ENCODE peak calls at places on chromosomes 13 and 19, in five cellular contexts. D, A, O, F and K are unnamed samples. For H3K36me3, the result is how much of the 10 kb centered on the place peaks cover.

GRCh38 chr19:6532244-6532999 is 1.6 kb downstream of the TNFSF9 start:
- DNase-seq in D (no peak), A (no peak), O (no peak), F (no peak), K (no peak)

GRCh38 chr13:28574617-28575142 is 79.8 kb upstream of the FLT1 start:
- DNase-seq in D (peak), A (peak), O (no peak), F (peak), K (peak)

GRCh38 chr19:5804516-5805464 is at the start of gene NRTN:
- DNase-seq in D (no peak), A (no peak), O (peak), F (no peak), K (no peak)

GRCh38 chr19:51830263-51830662 is 35.3 kb downstream of the FPR3 start:
- DNase-seq in D (no peak), A (no peak), O (no peak), F (no peak), K (no peak)

GRCh38 chr13:98083507-98083906 is 59.4 kb upstream of the FARP1 start:
- DNase-seq in D (peak), A (peak), O (no peak), F (no peak), K (peak)

GRCh38 chr13:110422913-110423688 is 116.0 kb downstream of the COL4A2 start:
- DNase-seq in D (no peak), A (peak), O (no peak), F (no peak), K (no peak)

GRCh38 chr13:23748591-23748990 is 140.6 kb downstream of the MIPEP start:
- DNase-seq in D (no peak), A (no peak), O (no peak), F (no peak), K (no peak)

GRCh38 chr19:35513975-35514809 is 743 bp upstream of the DMKN start:
- DNase-seq in D (no peak), A (no peak), O (peak), F (no peak), K (no peak)

GRCh38 chr19:38648789-38649304 is 1.4 kb downstream of the ACTN4 start:
- DNase-seq in D (no peak), A (no peak), O (no peak), F (no peak), K (no peak)

GRCh38 chr13:69604698-69605097 is 502.9 kb upstream of the ATXN8OS start:
- DNase-seq in D (no peak), A (no peak), O (no peak), F (no peak), K (no peak)

GRCh38 chr13:74675185-74675584 is 541.0 kb upstream of the KLF12 start:
- DNase-seq in D (no peak), A (peak), O (no peak), F (no peak), K (peak)

GRCh38 chr13:33174980-33175379 is 110.6 kb downstream of the STARD13 start:
- DNase-seq in D (no peak), A (peak), O (no peak), F (no peak), K (no peak)

GRCh38 chr13:94917814-94918213 is 205.5 kb upstream of the SOX21 start:
- DNase-seq in D (peak), A (no peak), O (no peak), F (no peak), K (no peak)

GRCh38 chr13:19587635-19588300 is 26.4 kb upstream of the TPTE2 start:
- DNase-seq in D (peak), A (peak), O (no peak), F (peak), K (no peak)

GRCh38 chr13:72255908-72256307 is 388.9 kb upstream of the DACH1 start:
- DNase-seq in D (peak), A (peak), O (peak), F (no peak), K (no peak)

GRCh38 chr13:78998736-78999135 is 339.8 kb upstream of the OBI1 start:
- DNase-seq in D (no peak), A (no peak), O (no peak), F (no peak), K (no peak)

GRCh38 chr13:51761638-51762350 is 42.2 kb downstream of the DHRS12 start:
- DNase-seq in D (no peak), A (no peak), O (no peak), F (no peak), K (no peak)

GRCh38 chr19:18453269-18454024 is 15.5 kb upstream of the ISYNA1 start:
- DNase-seq in D (no peak), A (no peak), O (no peak), F (no peak), K (no peak)

GRCh38 chr19:35318679-35319448 is 10.1 kb upstream of the CD22 start:
- DNase-seq in D (peak), A (peak), O (no peak), F (peak), K (peak)

GRCh38 chr19:35417278-35417677 is 30.8 kb upstream of the FFAR2 start:
- DNase-seq in D (no peak), A (no peak), O (no peak), F (no peak), K (no peak)

GRCh38 chr19:12821761-12822160 is 12.6 kb downstream of the RTBDN start:
- DNase-seq in D (no peak), A (no peak), O (no peak), F (no peak), K (no peak)

GRCh38 chr13:25095862-25096453 is at the start of gene PABPC3:
- DNase-seq in D (no peak), A (no peak), O (no peak), F (no peak), K (no peak)

GRCh38 chr19:49335071-49335783 is at the start of gene CD37:
- DNase-seq in D (no peak), A (no peak), O (no peak), F (no peak), K (no peak)

GRCh38 chr13:45167611-45168554 is 33.0 kb downstream of the KCTD4 start:
- DNase-seq in D (no peak), A (no peak), O (no peak), F (peak), K (no peak)

GRCh38 chr19:16969127-16969526 is 57.5 kb downstream of the CPAMD8 start:
- DNase-seq in D (peak), A (no peak), O (no peak), F (no peak), K (no peak)

GRCh38 chr13:73133536-73133935 is 74.7 kb downstream of the KLF5 start:
- DNase-seq in D (no peak), A (peak), O (no peak), F (no peak), K (no peak)

GRCh38 chr19:35911790-35912189 is 3.7 kb upstream of the TYROBP start:
- DNase-seq in D (no peak), A (peak), O (no peak), F (no peak), K (peak)

GRCh38 chr13:32125746-32126145 is 94.2 kb downstream of the FRY start:
- DNase-seq in D (no peak), A (no peak), O (no peak), F (no peak), K (no peak)

GRCh38 chr19:18349524-18350128 is 9.2 kb downstream of the PGPEP1 start:
- DNase-seq in D (peak), A (no peak), O (peak), F (peak), K (no peak)

GRCh38 chr19:54319049-54319448 is 6.1 kb upstream of the LILRA5 start:
- DNase-seq in D (no peak), A (no peak), O (no peak), F (no peak), K (no peak)
- H3K36me3 ChIP-seq in D (under half), A (under half), O (under half), F (under half), K (under half)

GRCh38 chr19:4497770-4498389 is 20.4 kb downstream of the PLIN4 start:
- DNase-seq in D (no peak), A (no peak), O (no peak), F (no peak), K (no peak)
- H3K36me3 ChIP-seq in D (half or more), A (under half), O (under half), F (under half), K (under half)

GRCh38 chr19:1254081-1254527 is 5.7 kb downstream of the MIDN start:
- DNase-seq in D (no peak), A (no peak), O (no peak), F (no peak), K (no peak)

GRCh38 chr19:1253514-1254080 is 5.2 kb downstream of the MIDN start:
- DNase-seq in D (no peak), A (peak), O (no peak), F (no peak), K (no peak)

GRCh38 chr19:1252818-1253513 is 4.6 kb downstream of the MIDN start:
- DNase-seq in D (peak), A (peak), O (no peak), F (peak), K (peak)

GRCh38 chr19:1255186-1256161 is 7.1 kb downstream of the MIDN start:
- DNase-seq in D (no peak), A (no peak), O (no peak), F (no peak), K (no peak)

GRCh38 chr19:1254530-1255185 is 6.3 kb downstream of the MIDN start:
- DNase-seq in D (no peak), A (no peak), O (no peak), F (no peak), K (no peak)
- H3K36me3 ChIP-seq in D (half or more), A (under half), O (under half), F (under half), K (under half)

GRCh38 chr19:44869728-44870470 is 21.2 kb upstream of the TOMM40 start:
- DNase-seq in D (peak), A (peak), O (no peak), F (peak), K (no peak)

GRCh38 chr19:44874317-44874716 is 16.7 kb upstream of the TOMM40 start:
- DNase-seq in D (no peak), A (no peak), O (no peak), F (no peak), K (no peak)

GRCh38 chr19:44875666-44876418 is 15.2 kb upstream of the TOMM40 start:
- DNase-seq in D (peak), A (peak), O (no peak), F (no peak), K (no peak)

GRCh38 chr19:44871809-44872208 is 19.2 kb upstream of the TOMM40 start:
- DNase-seq in D (no peak), A (no peak), O (no peak), F (no peak), K (no peak)

DNA sequence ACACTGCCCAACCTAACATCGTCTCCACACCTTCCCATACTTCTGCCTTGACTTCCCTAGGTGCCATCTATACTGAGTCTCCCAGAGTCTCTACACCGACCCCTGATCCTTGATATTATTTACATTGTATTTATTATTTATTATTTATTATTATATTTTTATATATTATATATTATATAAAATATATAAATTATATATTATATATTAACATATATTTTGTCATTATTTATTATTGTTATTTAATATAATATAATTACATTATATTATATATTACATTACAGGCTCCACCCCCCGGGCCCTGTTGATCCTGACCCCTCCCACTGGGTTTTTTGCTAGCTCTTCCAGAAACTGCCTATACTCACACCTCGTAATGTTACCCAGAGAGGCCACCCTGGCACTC is 18.4 kb upstream of the TOMM40 start:
- DNase-seq in D (no peak), A (no peak), O (no peak), F (no peak), K (no peak)
- H3K36me3 ChIP-seq in D (half or more), A (under half), O (under half), F (half or more), K (under half)

DNA sequence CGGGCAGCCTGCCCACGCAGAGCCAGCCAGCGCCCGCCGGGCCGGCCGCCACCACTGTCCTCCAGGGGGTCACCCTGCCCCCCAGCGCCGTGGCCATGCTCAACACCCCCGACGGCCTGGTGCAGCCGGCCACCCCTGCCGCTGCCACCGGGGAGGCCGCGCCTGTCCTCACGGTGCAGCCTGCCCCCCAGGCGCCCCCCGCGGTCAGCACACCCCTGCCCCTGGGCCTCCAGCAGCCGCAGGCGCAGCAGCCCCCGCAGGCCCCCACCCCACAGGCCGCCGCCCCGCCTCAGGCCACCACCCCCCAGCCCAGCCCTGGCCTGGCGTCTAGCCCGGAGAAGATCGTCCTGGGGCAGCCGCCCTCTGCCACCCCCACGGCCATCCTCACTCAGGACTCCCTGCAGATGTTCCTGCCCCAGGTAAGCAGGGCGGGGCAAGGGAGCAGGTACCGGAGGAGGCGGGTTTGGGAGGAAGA is 32.3 kb upstream of the EHD2 start:
- DNase-seq in D (no peak), A (no peak), O (no peak), F (no peak), K (no peak)
- H3K36me3 ChIP-seq in D (under half), A (under half), O (under half), F (under half), K (under half)

DNA sequence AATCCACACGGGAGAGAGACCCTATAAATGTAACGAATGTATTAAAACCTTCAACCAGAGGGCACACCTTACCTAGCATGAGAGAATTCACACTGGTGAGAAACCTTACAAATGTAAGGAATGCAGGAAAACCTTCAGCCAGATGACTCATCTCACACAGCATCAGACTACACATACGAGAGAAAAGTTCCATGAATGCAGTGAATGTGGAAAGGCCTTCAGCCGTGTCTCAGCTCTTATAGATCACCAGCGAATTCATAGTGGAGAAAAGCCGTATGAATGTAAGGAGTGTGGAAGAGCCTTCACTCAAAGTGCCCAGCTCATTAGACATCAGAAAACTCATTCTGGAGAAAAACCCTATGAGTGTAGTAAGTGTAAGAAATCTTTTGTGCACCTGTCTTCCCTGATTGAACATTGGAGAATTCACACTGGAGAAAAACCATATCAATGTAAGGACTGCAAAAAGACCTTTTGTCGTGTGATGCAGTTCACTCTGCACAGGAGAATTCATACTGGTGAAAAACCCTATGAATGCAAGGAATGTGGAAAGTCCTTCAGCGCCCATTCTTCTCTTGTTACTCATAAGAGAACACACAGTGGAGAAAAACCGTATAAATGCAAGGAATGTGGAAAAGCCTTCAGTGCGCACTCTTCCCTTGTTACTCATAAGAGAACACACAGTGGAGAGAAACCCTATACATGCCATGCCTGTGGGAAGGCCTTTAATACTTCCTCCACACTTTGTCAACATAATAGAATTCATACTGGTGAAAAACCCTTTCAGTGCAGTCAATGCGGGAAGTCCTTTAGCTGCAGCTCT is 16.0 kb downstream of the ZNF582 start:
- DNase-seq in D (peak), A (peak), O (no peak), F (no peak), K (no peak)
- H3K36me3 ChIP-seq in D (half or more), A (half or more), O (under half), F (half or more), K (under half)

DNA sequence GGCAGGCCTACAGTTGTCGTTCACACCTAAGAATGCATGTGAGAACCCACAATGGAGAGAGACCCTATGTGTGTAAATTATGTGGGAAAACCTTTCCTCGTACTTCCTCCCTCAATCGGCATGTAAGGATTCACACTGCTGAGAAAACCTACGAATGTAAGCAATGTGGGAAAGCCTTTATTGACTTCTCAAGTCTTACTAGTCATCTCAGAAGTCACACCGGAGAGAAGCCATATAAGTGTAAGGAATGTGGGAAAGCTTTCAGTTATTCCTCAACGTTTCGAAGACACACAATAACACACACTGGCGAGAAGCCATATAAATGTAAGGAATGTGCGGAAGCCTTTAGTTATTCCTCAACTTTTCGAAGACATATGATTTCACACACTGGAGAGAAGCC is 11.3 kb downstream of the ZNF555 start:
- DNase-seq in D (no peak), A (no peak), O (no peak), F (no peak), K (no peak)
- H3K36me3 ChIP-seq in D (under half), A (under half), O (under half), F (half or more), K (under half)

GRCh38 chr19:870314-870713 is 10.8 kb downstream of the CFD start:
- DNase-seq in D (no peak), A (no peak), O (no peak), F (no peak), K (no peak)
- H3K36me3 ChIP-seq in D (under half), A (under half), O (under half), F (under half), K (under half)

GRCh38 chr13:27334774-27335490 is 64.3 kb downstream of the RASL11A start:
- DNase-seq in D (peak), A (peak), O (no peak), F (no peak), K (no peak)

GRCh38 chr13:27338207-27338606 is 67.6 kb downstream of the RASL11A start:
- DNase-seq in D (no peak), A (no peak), O (no peak), F (no peak), K (no peak)

GRCh38 chr13:27339299-27339698 is 68.7 kb downstream of the RASL11A start:
- DNase-seq in D (peak), A (no peak), O (peak), F (no peak), K (no peak)

GRCh38 chr13:27338816-27339215 is 68.2 kb downstream of the RASL11A start:
- DNase-seq in D (no peak), A (no peak), O (no peak), F (no peak), K (no peak)

GRCh38 chr13:27336005-27336673 is 65.5 kb downstream of the RASL11A start:
- DNase-seq in D (peak), A (peak), O (no peak), F (no peak), K (no peak)
- H3K36me3 ChIP-seq in D (under half), A (under half), O (under half), F (under half), K (under half)